ENCODE peak calls at places on chromosome 21, in ten cellular contexts. U is stimulated activated CD8-positive, alpha-beta memory T cell treated with anti-CD3 and anti-CD28 coated beads, Interleukin-7, amount 100 ng/mL, for 1 hour; S is NCI-H524; P is GM04504; F is GM10248; H is kidney glomerular epithelial cell; N is left colon; Y is EH; M is T-helper 1 cell; L is Jurkat, Clone E6-1. K is an unnamed sample.
A peak's percentile ranks its signal among the peaks of the same experiment; 100 is the strongest.

GRCh38 chr21:45916011-45916840 is 65.3 kb upstream of the COL6A1 start:
- DNase-seq in U (no peak), S (no peak), P (no peak), F (no peak), H (no peak), N (no peak), Y (no peak), M (no peak), L (no peak), K (no peak)

GRCh38 chr21:44917446-44918106 is 3.1 kb downstream of the ITGB2 start:
- DNase-seq in U (no peak), S (no peak), P (no peak), F (no peak), H (no peak), N (no peak), Y (no peak), M (no peak), L (no peak), K (no peak)

GRCh38 chr21:25862596-25862995 is 127.8 kb downstream of the GABPA start:
- DNase-seq in U (no peak), S (no peak), P (peak; percentile 10), F (peak; percentile 34), H (no peak), N (no peak), Y (peak; percentile 44), M (no peak), L (peak; percentile 68), K (no peak)

GRCh38 chr21:23507501-23507900 is 2099.8 kb downstream of the MRPL39 start:
- DNase-seq in U (no peak), S (no peak), P (no peak), F (no peak), H (no peak), N (no peak), Y (no peak), M (no peak), L (no peak), K (no peak)

GRCh38 chr21:14241322-14241721 is 25.4 kb downstream of the RBM11 start:
- DNase-seq in U (no peak), S (no peak), P (no peak), F (no peak), H (no peak), N (no peak), Y (no peak), M (no peak), L (peak; percentile 60), K (no peak)

GRCh38 chr21:45265721-45266517 is 21.8 kb downstream of the POFUT2 start:
- DNase-seq in U (no peak), S (no peak), P (no peak), F (no peak), H (no peak), N (no peak), Y (no peak), M (no peak), L (no peak), K (no peak)

GRCh38 chr21:41763398-41763931 is 3.4 kb downstream of the RIPK4 start:
- DNase-seq in U (no peak), S (no peak), P (no peak), F (no peak), H (no peak), N (no peak), Y (no peak), M (no peak), L (no peak), K (no peak)

GRCh38 chr21:37983336-37984095 is 67.3 kb upstream of the KCNJ6 start:
- DNase-seq in U (no peak), S (no peak), P (peak; percentile 8), F (no peak), H (peak; percentile 82), N (no peak), Y (peak; percentile 79), M (no peak), L (no peak), K (no peak)

GRCh38 chr21:16072176-16072575 is 342.4 kb downstream of the USP25 start:
- DNase-seq in U (no peak), S (no peak), P (no peak), F (no peak), H (no peak), N (no peak), Y (no peak), M (no peak), L (no peak), K (no peak)

GRCh38 chr21:41283211-41283818 is 33.3 kb upstream of the FAM3B start:
- DNase-seq in U (no peak), S (peak; percentile 43), P (peak; percentile 67), F (peak; percentile 77), H (peak; percentile 81), N (peak; percentile 23), Y (peak; percentile 81), M (no peak), L (peak; percentile 76), K (no peak)

GRCh38 chr21:42864812-42865211 is 14.5 kb downstream of the WDR4 start:
- DNase-seq in U (no peak), S (no peak), P (no peak), F (no peak), H (no peak), N (no peak), Y (no peak), M (no peak), L (no peak), K (no peak)

GRCh38 chr21:42722808-42723470 is 69.5 kb downstream of the PDE9A start:
- DNase-seq in U (no peak), S (no peak), P (no peak), F (no peak), H (no peak), N (no peak), Y (no peak), M (no peak), L (no peak), K (no peak)

GRCh38 chr21:31457675-31458074 is 113.6 kb upstream of the TIAM1 start:
- DNase-seq in U (no peak), S (no peak), P (no peak), F (no peak), H (no peak), N (no peak), Y (no peak), M (no peak), L (peak; percentile 6), K (no peak)

GRCh38 chr21:29297483-29298347 is 1.0 kb upstream of the BACH1 start:
- DNase-seq in U (no peak), S (no peak), P (no peak), F (no peak), H (no peak), N (peak; percentile 29), Y (no peak), M (no peak), L (no peak), K (peak; percentile 17)

GRCh38 chr21:29737188-29737587 is 202.6 kb downstream of the GRIK1 start:
- DNase-seq in U (no peak), S (no peak), P (no peak), F (no peak), H (no peak), N (no peak), Y (peak; percentile 3), M (no peak), L (no peak), K (no peak)

GRCh38 chr21:15159382-15160020 is 94.7 kb upstream of the NRIP1 start:
- DNase-seq in U (no peak), S (no peak), P (no peak), F (no peak), H (no peak), N (no peak), Y (no peak), M (no peak), L (no peak), K (no peak)

GRCh38 chr21:42312626-42313104 is 2.5 kb downstream of the TFF3 start:
- DNase-seq in U (no peak), S (peak; percentile 73), P (no peak), F (no peak), H (no peak), N (peak; percentile 50), Y (no peak), M (no peak), L (no peak), K (no peak)

GRCh38 chr21:37071561-37072238 is 1.2 kb downstream of the PIGP start:
- DNase-seq in U (no peak), S (peak; percentile 68), P (peak; percentile 60), F (peak; percentile 16), H (peak; percentile 34), N (peak; percentile 50), Y (peak; percentile 77), M (no peak), L (no peak), K (no peak)

GRCh38 chr21:26140185-26140584 is 30.4 kb downstream of the APP start:
- DNase-seq in U (no peak), S (no peak), P (peak; percentile 69), F (no peak), H (peak; percentile 87), N (no peak), Y (peak; percentile 94), M (no peak), L (no peak), K (no peak)

GRCh38 chr21:37073417-37074194 is 552 bp downstream of the TTC3 start:
- DNase-seq in U (peak; percentile 41), S (peak; percentile 71), P (peak; percentile 6), F (peak; percentile 47), H (no peak), N (peak; percentile 77), Y (peak; percentile 46), M (peak; percentile 52), L (peak; percentile 49), K (no peak)

GRCh38 chr21:15014220-15014619 is 50.6 kb downstream of the NRIP1 start:
- DNase-seq in U (no peak), S (no peak), P (no peak), F (no peak), H (no peak), N (no peak), Y (peak; percentile 53), M (no peak), L (no peak), K (no peak)

GRCh38 chr21:45644041-45644906 is 749 bp downstream of the PCBP3 start:
- DNase-seq in U (no peak), S (peak; percentile 55), P (no peak), F (no peak), H (no peak), N (peak; percentile 34), Y (peak; percentile 13), M (no peak), L (no peak), K (no peak)

GRCh38 chr21:44418108-44418875 is 37.0 kb upstream of the LRRC3 start:
- DNase-seq in U (no peak), S (no peak), P (no peak), F (no peak), H (no peak), N (no peak), Y (no peak), M (no peak), L (no peak), K (no peak)

GRCh38 chr21:45921917-45922316 is 59.7 kb upstream of the COL6A1 start:
- DNase-seq in U (no peak), S (no peak), P (no peak), F (no peak), H (no peak), N (no peak), Y (no peak), M (no peak), L (no peak), K (no peak)

GRCh38 chr21:38925923-38926322 is 120.2 kb downstream of the ETS2 start:
- DNase-seq in U (no peak), S (no peak), P (peak; percentile 79), F (no peak), H (peak; percentile 81), N (peak; percentile 48), Y (peak; percentile 97), M (no peak), L (no peak), K (no peak)

GRCh38 chr21:37712204-37712934 is 203.9 kb downstream of the KCNJ6 start:
- DNase-seq in U (no peak), S (peak; percentile 38), P (peak; percentile 39), F (peak; percentile 71), H (peak; percentile 81), N (peak; percentile 75), Y (peak; percentile 80), M (no peak), L (peak; percentile 32), K (peak; percentile 20)

GRCh38 chr21:25934130-25934529 is 199.4 kb downstream of the GABPA start:
- DNase-seq in U (no peak), S (no peak), P (no peak), F (no peak), H (no peak), N (no peak), Y (peak; percentile 19), M (no peak), L (no peak), K (no peak)

GRCh38 chr21:44803651-44804050 is 2.0 kb upstream of the UBE2G2 start:
- DNase-seq in U (no peak), S (no peak), P (no peak), F (no peak), H (no peak), N (no peak), Y (no peak), M (no peak), L (no peak), K (no peak)

K was measured in natural killer cell.